ENCODE peak calls at places on chromosomes 6 and 20, in four cellular contexts. W is ascending aorta, U is astrocyte of the spinal cord, S is neural crest cell. A is an unnamed sample.
A peak's percentile ranks its signal among the peaks of the same experiment; 100 is the strongest.

GRCh38 chr6:79671605-79672266 is 40.6 kb downstream of the SH3BGRL2 start:
- DNase-seq in U (peak; percentile 43), S (no peak), W (no peak), A (peak; percentile 88)

GRCh38 chr6:140314675-140315074 is 940.2 kb upstream of the CITED2 start:
- DNase-seq in W (no peak), U (no peak), S (no peak), A (no peak)

GRCh38 chr20:1894471-1894950 is 696 bp upstream of the SIRPA start:
- DNase-seq in S (peak; percentile 60), U (peak; percentile 72), W (no peak), A (peak; percentile 59)

GRCh38 chr20:41178904-41179432 is 41.6 kb downstream of the PLCG1 start:
- DNase-seq in W (no peak), U (peak; percentile 41), S (no peak), A (no peak)

GRCh38 chr6:136921936-136922679 is at the start of gene SLC35D3:
- DNase-seq in U (peak; percentile 12), W (no peak), S (peak; percentile 28), A (peak; percentile 9)

GRCh38 chr6:78598966-78599365 is 268.4 kb upstream of the IRAK1BP1 start:
- DNase-seq in U (peak; percentile 96), S (no peak), W (no peak), A (peak; percentile 86)

GRCh38 chr6:81606965-81607381 is 145.5 kb downstream of the TENT5A start:
- DNase-seq in U (peak; percentile 67), S (no peak), W (no peak), A (no peak)

GRCh38 chr6:115882174-115882573 is 178.5 kb downstream of the FRK start:
- DNase-seq in W (no peak), S (no peak), U (no peak), A (peak; percentile 73)

GRCh38 chr20:49104365-49104648 is 58.2 kb downstream of the CSE1L start:
- DNase-seq in U (no peak), W (no peak), S (no peak), A (no peak)

GRCh38 chr6:11160199-11160598 is 48.7 kb upstream of the ERVFRD-1 start:
- DNase-seq in S (no peak), W (no peak), U (no peak), A (no peak)

GRCh38 chr6:15313367-15313766 is 67.5 kb downstream of the JARID2 start:
- DNase-seq in U (no peak), W (no peak), S (no peak), A (no peak)

GRCh38 chr6:45445749-45446454 is 68.2 kb upstream of the SUPT3H start:
- DNase-seq in S (no peak), U (peak; percentile 99), W (peak; percentile 28), A (peak; percentile 81)

GRCh38 chr6:134101479-134101878 is 49.1 kb upstream of the SLC2A12 start:
- DNase-seq in S (no peak), W (no peak), U (no peak), A (no peak)

GRCh38 chr20:49106332-49106731 is 60.2 kb downstream of the CSE1L start:
- DNase-seq in S (no peak), U (no peak), W (no peak), A (no peak)

GRCh38 chr20:768426-768978 is at the start of gene SLC52A3:
- DNase-seq in U (no peak), S (no peak), W (no peak), A (peak; percentile 85)

GRCh38 chr6:110342759-110343158 is 15.4 kb downstream of the METTL24 start:
- DNase-seq in U (no peak), S (no peak), W (no peak), A (no peak)

GRCh38 chr20:16011519-16011918 is 561.7 kb downstream of the KIF16B start:
- DNase-seq in S (no peak), U (no peak), W (no peak), A (no peak)

GRCh38 chr6:86856937-86857563 is 80.3 kb upstream of the HTR1E start:
- DNase-seq in U (peak; percentile 35), S (peak; percentile 56), W (no peak), A (peak; percentile 67)

GRCh38 chr20:11912013-11912663 is 5.6 kb upstream of the BTBD3 start:
- DNase-seq in W (no peak), U (no peak), S (no peak), A (no peak)

GRCh38 chr6:18632670-18633410 is 245.7 kb downstream of the RNF144B start:
- DNase-seq in S (no peak), U (peak; percentile 15), W (no peak), A (no peak)

GRCh38 chr20:34235875-34236274 is 5.3 kb upstream of the ASIP start:
- DNase-seq in S (no peak), W (no peak), U (no peak), A (no peak)

GRCh38 chr6:43736211-43736786 is 33.7 kb upstream of the VEGFA start:
- DNase-seq in W (no peak), S (no peak), U (no peak), A (no peak)

GRCh38 chr6:98686008-98686601 is 148.3 kb upstream of the POU3F2 start:
- DNase-seq in U (no peak), W (no peak), S (no peak), A (no peak)

GRCh38 chr20:48359692-48360337 is 468.0 kb downstream of the PREX1 start:
- DNase-seq in U (no peak), W (no peak), S (no peak), A (peak; percentile 68)

GRCh38 chr6:138330763-138331162 is 46.9 kb upstream of the SMIM28 start:
- DNase-seq in S (no peak), U (no peak), W (no peak), A (no peak)

GRCh38 chr6:42349753-42350573 is 101.8 kb downstream of the TRERF1 start:
- DNase-seq in U (no peak), S (no peak), W (no peak), A (no peak)

GRCh38 chr20:57265649-57266250 is 691 bp downstream of the BMP7 start:
- DNase-seq in W (no peak), U (no peak), S (peak; percentile 23), A (no peak)
- TF ChIP-seq CTCF in W (no peak), U (no peak), S (peak; percentile 11), A (no peak)

GRCh38 chr6:157614026-157614484 is 209.0 kb upstream of the SNX9 start:
- DNase-seq in U (peak; percentile 6), S (no peak), W (no peak), A (peak; percentile 17)
- TF ChIP-seq CTCF in U (no peak), S (no peak), W (no peak), A (no peak)

GRCh38 chr20:8801686-8802085 is 267.2 kb upstream of the PLCB4 start:
- DNase-seq in S (no peak), W (no peak), U (no peak), A (no peak)

GRCh38 chr20:8805737-8806442 is 263.0 kb upstream of the PLCB4 start:
- DNase-seq in U (no peak), W (no peak), S (no peak), A (no peak)

GRCh38 chr20:8798505-8798904 is 270.4 kb upstream of the PLCB4 start:
- DNase-seq in U (peak; percentile 6), S (no peak), W (no peak), A (no peak)

GRCh38 chr20:8800089-8800488 is 268.8 kb upstream of the PLCB4 start:
- DNase-seq in S (no peak), W (no peak), U (no peak), A (no peak)

DNA sequence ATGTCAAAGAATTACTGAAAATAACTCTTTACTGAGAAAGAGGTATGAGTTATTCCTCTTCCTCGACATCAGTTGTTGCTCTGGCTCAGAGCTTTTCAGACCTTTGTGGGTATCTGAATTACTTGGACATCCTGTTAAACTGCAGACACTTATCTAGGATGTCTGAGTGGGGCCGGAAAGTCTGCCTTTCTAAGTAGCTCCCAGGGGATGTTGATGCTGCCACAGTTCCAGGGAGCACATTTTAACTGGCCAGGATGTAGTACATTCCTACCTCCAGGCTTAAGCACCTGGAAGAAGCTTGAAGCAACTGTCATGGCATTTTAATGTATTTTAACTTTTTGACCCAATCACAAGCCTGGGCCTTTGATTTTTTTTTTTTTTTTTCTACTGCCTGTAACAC is 265.8 kb upstream of the PLCB4 start:
- DNase-seq in S (no peak), W (no peak), U (no peak), A (no peak)
- TF ChIP-seq CTCF in S (no peak), W (no peak), U (no peak), A (no peak)

GRCh38 chr6:106273087-106273486 is 52.5 kb downstream of the ATG5 start:
- DNase-seq in S (no peak), W (no peak), U (no peak), A (no peak)
- TF ChIP-seq CTCF in S (no peak), W (no peak), U (no peak), A (no peak)

GRCh38 chr6:8683204-8683603 is 247.9 kb upstream of the SLC35B3 start:
- DNase-seq in S (no peak), W (no peak), U (no peak), A (no peak)
- TF ChIP-seq CTCF in S (no peak), W (no peak), U (no peak), A (no peak)

DNA sequence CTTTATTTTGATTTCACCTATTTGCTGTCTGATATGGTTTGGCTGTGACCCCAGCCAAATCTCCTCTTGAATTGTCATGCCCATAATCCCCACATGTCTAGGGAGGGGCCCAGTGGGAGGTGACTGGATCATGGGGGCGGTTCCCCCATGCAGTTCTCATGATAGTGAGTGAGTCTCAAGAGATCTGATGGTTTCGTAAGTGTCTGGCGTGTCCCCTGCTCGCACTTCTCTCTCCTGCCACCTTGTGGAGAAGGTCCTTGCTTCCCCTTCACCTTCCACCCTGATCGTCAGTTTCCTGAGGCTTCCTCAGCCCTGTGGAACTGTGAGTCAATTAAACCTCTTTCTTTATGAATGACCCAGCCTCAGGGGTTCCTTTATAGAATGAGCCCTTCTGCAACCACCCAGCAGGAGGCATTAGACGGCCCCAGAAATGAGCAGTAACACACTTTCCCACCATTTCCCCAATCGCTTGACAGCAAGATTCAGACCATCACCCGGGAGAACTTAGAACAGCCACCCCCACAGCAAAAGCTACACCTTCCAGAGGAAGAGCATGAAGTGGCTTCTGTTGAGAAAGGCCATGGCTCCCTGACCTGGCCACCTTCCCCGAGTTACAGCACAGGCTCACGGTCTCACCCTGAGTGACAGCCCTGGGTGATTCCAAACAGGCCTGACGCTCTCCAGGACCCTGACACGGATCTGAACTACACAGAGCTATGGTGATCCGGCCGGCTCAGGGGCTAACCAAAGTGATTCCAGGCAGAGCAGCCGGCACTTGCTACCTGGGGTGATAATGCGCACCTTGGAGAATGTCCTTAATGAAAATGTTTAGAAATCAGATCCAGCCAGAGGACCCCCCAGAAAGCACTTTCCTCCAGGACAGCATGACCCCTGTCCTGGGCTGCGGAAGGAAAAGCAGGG is 131.2 kb upstream of the CDH4 start:
- DNase-seq in W (no peak), S (peak; percentile 49), U (peak; percentile 51), A (peak; percentile 66)
- TF ChIP-seq CTCF in W (peak; percentile 26), S (peak; percentile 79), U (peak; percentile 62), A (peak; percentile 62)